ENCODE peak calls at places on chromosomes 4 and X, in five cellular contexts. G is A549, R is endothelial cell, D is osteocyte, O is Calu3. N is an unnamed sample.

GRCh38 chr4:66930216-66930615 is 615.1 kb downstream of the CENPC start:
- DNase-seq in G (no peak), R (no peak), D (no peak), O (no peak), N (no peak)

GRCh38 chr4:53747401-53747800 is 156.1 kb upstream of the LNX1 start:
- DNase-seq in G (no peak), R (no peak), D (no peak), O (no peak), N (no peak)

GRCh38 chr4:150573534-150573933 is 8.4 kb upstream of the MAB21L2 start:
- DNase-seq in G (no peak), R (no peak), D (no peak), O (no peak), N (no peak)

GRCh38 chr4:181838253-181838652 is 404.9 kb upstream of the TENM3 start:
- DNase-seq in G (no peak), R (no peak), D (no peak), O (no peak), N (no peak)

GRCh38 chrX:19739683-19740082 is 147.7 kb downstream of the SH3KBP1 start:
- DNase-seq in G (peak), R (peak), D (no peak), O (peak), N (peak)

GRCh38 chrX:32137525-32137924 is 1065.7 kb upstream of the FTHL17 start:
- DNase-seq in G (no peak), R (peak), D (no peak), O (no peak), N (no peak)

GRCh38 chr4:105624530-105624929 is 72.1 kb downstream of the ARHGEF38 start:
- DNase-seq in G (no peak), R (no peak), D (no peak), O (peak), N (no peak)

GRCh38 chr4:80471701-80472100 is 136.2 kb downstream of the CFAP299 start:
- DNase-seq in G (no peak), R (no peak), D (no peak), O (peak), N (no peak)

GRCh38 chr4:2298548-2298991 is 36.7 kb upstream of the MXD4 start:
- DNase-seq in G (no peak), R (no peak), D (peak), O (no peak), N (no peak)

GRCh38 chrX:23699636-23700194 is 32.4 kb downstream of the PRDX4 start:
- DNase-seq in G (no peak), R (peak), D (no peak), O (no peak), N (no peak)

GRCh38 chr4:68732653-68733466 is 62.4 kb upstream of the UGT2B15 start:
- DNase-seq in G (peak), R (no peak), D (no peak), O (peak), N (no peak)

GRCh38 chr4:122798101-122798500 is 28.5 kb upstream of the FGF2 start:
- DNase-seq in G (peak), R (no peak), D (peak), O (peak), N (peak)

GRCh38 chr4:186651181-186651603 is 72.5 kb downstream of the FAT1 start:
- DNase-seq in G (no peak), R (no peak), D (no peak), O (no peak), N (no peak)

GRCh38 chr4:82891728-82892466 is 944 bp upstream of the SEC31A start:
- DNase-seq in G (no peak), R (no peak), D (no peak), O (no peak), N (no peak)